ENCODE peak calls at places on chromosomes 16 and 17, in seven cellular contexts. One of them, this sample, is unnamed.
A peak's percentile ranks its signal among the peaks of the same experiment; 100 is the strongest.

GRCh38 chr17:50953831-50954601 is 87.9 kb upstream of the TOB1 start:
- DNase-seq in heart right ventricle: peak; percentile 51
- DNase-seq in cardiac fibroblast: peak; percentile 72
- DNase-seq in neural progenitor cell: peak; percentile 69
- DNase-seq in upper lobe of left lung: no peak
- DNase-seq in GM23248: peak; percentile 34
- DNase-seq in ascending aorta: no peak
- DNase-seq in this sample: peak; percentile 66

GRCh38 chr16:82031116-82032084 is 3.7 kb upstream of the HSD17B2 start:
- DNase-seq in heart right ventricle: no peak
- DNase-seq in cardiac fibroblast: peak; percentile 68
- DNase-seq in neural progenitor cell: peak; percentile 64
- DNase-seq in upper lobe of left lung: no peak
- DNase-seq in GM23248: peak; percentile 83
- DNase-seq in ascending aorta: no peak
- DNase-seq in this sample: peak; percentile 87

GRCh38 chr16:16025214-16025968 is 76.0 kb downstream of the ABCC1 start:
- DNase-seq in heart right ventricle: no peak
- DNase-seq in cardiac fibroblast: peak; percentile 74
- DNase-seq in neural progenitor cell: peak; percentile 24
- DNase-seq in upper lobe of left lung: no peak
- DNase-seq in GM23248: peak; percentile 98
- DNase-seq in ascending aorta: no peak
- DNase-seq in this sample: peak; percentile 86

GRCh38 chr16:50599494-50599893 is 51.3 kb downstream of the NKD1 start:
- DNase-seq in heart right ventricle: no peak
- DNase-seq in cardiac fibroblast: no peak
- DNase-seq in neural progenitor cell: no peak
- DNase-seq in upper lobe of left lung: no peak
- DNase-seq in GM23248: peak; percentile 40
- DNase-seq in ascending aorta: no peak
- DNase-seq in this sample: no peak

GRCh38 chr16:24217456-24217855 is 38.7 kb upstream of the CACNG3 start:
- DNase-seq in heart right ventricle: no peak
- DNase-seq in cardiac fibroblast: no peak
- DNase-seq in neural progenitor cell: no peak
- DNase-seq in upper lobe of left lung: no peak
- DNase-seq in GM23248: no peak
- DNase-seq in ascending aorta: no peak
- DNase-seq in this sample: no peak

GRCh38 chr16:85750021-85750826 is 672 bp downstream of the C16orf74 start:
- DNase-seq in heart right ventricle: peak; percentile 35
- DNase-seq in cardiac fibroblast: peak; percentile 75
- DNase-seq in neural progenitor cell: peak; percentile 59
- DNase-seq in upper lobe of left lung: no peak
- DNase-seq in GM23248: peak; percentile 52
- DNase-seq in ascending aorta: no peak
- DNase-seq in this sample: peak; percentile 73

GRCh38 chr17:64769712-64770111 is 107.6 kb upstream of the SMURF2 start:
- DNase-seq in heart right ventricle: no peak
- DNase-seq in cardiac fibroblast: no peak
- DNase-seq in neural progenitor cell: no peak
- DNase-seq in upper lobe of left lung: no peak
- DNase-seq in GM23248: no peak
- DNase-seq in ascending aorta: no peak
- DNase-seq in this sample: no peak

GRCh38 chr17:69375229-69375628 is 39.3 kb upstream of the MAP2K6 start:
- DNase-seq in heart right ventricle: no peak
- DNase-seq in cardiac fibroblast: no peak
- DNase-seq in neural progenitor cell: no peak
- DNase-seq in upper lobe of left lung: no peak
- DNase-seq in GM23248: no peak
- DNase-seq in ascending aorta: no peak
- DNase-seq in this sample: no peak

GRCh38 chr17:35568561-35568960 is 7.9 kb upstream of the SLFN14 start:
- DNase-seq in heart right ventricle: no peak
- DNase-seq in cardiac fibroblast: peak; percentile 51
- DNase-seq in neural progenitor cell: peak; percentile 35
- DNase-seq in upper lobe of left lung: peak; percentile 65
- DNase-seq in GM23248: peak; percentile 87
- DNase-seq in ascending aorta: no peak
- DNase-seq in this sample: peak; percentile 48

GRCh38 chr16:10878328-10878643 is 1.3 kb downstream of the CIITA start:
- DNase-seq in heart right ventricle: no peak
- DNase-seq in cardiac fibroblast: no peak
- DNase-seq in neural progenitor cell: no peak
- DNase-seq in upper lobe of left lung: no peak
- DNase-seq in GM23248: no peak
- DNase-seq in ascending aorta: no peak
- DNase-seq in this sample: no peak

GRCh38 chr16:84718-85452 is 6.9 kb downstream of the MPG start:
- DNase-seq in heart right ventricle: no peak
- DNase-seq in cardiac fibroblast: peak; percentile 94
- DNase-seq in neural progenitor cell: no peak
- DNase-seq in upper lobe of left lung: peak; percentile 71
- DNase-seq in GM23248: peak; percentile 98
- DNase-seq in ascending aorta: peak; percentile 84
- DNase-seq in this sample: peak; percentile 95

GRCh38 chr17:70434536-70435490 is 265.5 kb downstream of the KCNJ2 start:
- DNase-seq in heart right ventricle: no peak
- DNase-seq in cardiac fibroblast: no peak
- DNase-seq in neural progenitor cell: no peak
- DNase-seq in upper lobe of left lung: no peak
- DNase-seq in GM23248: no peak
- DNase-seq in ascending aorta: no peak
- DNase-seq in this sample: no peak

GRCh38 chr17:11302395-11302932 is 61.5 kb downstream of the SHISA6 start:
- DNase-seq in heart right ventricle: no peak
- DNase-seq in cardiac fibroblast: no peak
- DNase-seq in neural progenitor cell: no peak
- DNase-seq in upper lobe of left lung: no peak
- DNase-seq in GM23248: no peak
- DNase-seq in ascending aorta: no peak
- DNase-seq in this sample: no peak

DNA sequence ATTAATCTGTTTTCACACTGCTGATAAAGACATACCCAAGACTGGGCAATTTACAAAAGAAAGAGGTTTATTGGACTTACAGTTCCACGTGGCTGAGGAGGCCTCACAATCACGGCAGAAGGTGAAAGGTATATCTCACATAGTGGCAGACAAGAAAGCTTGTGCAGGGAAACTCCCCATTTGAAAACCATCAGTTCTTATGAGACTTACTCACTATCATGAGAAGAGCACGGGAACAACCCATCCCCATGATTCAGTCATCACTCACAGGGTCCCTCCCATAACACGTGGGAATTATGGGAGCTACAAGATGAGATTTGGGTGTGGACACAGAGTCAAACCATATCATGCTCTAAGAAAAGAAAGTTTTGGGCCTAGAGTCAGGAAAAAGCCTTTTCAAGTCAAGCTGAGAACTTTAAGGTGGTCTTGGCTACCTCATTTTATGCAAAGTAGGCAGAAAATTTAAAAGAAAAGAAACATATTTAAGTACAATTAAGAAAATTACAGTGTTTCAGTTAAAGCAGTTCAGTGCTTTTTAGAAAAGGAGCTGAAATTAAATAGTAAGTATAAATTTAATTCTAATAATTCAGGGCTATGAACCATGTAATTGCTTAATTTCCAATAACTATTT is 24.9 kb upstream of the CRYM start:
- DNase-seq in heart right ventricle: no peak
- DNase-seq in cardiac fibroblast: peak; percentile 48
- DNase-seq in neural progenitor cell: no peak
- DNase-seq in upper lobe of left lung: no peak
- DNase-seq in GM23248: peak; percentile 91
- DNase-seq in ascending aorta: no peak
- DNase-seq in this sample: peak; percentile 90
- H3K4me3 ChIP-seq in heart right ventricle: no peak overlapping the region
- H3K4me3 ChIP-seq in cardiac fibroblast: no peak overlapping the region
- H3K4me3 ChIP-seq in neural progenitor cell: no peak overlapping the region
- H3K4me3 ChIP-seq in upper lobe of left lung: no peak overlapping the region
- H3K4me3 ChIP-seq in GM23248: peak overlapping the region; percentile 90
- H3K4me3 ChIP-seq in ascending aorta: no peak overlapping the region
- H3K4me3 ChIP-seq in this sample: peak overlapping the region; percentile 74

DNA sequence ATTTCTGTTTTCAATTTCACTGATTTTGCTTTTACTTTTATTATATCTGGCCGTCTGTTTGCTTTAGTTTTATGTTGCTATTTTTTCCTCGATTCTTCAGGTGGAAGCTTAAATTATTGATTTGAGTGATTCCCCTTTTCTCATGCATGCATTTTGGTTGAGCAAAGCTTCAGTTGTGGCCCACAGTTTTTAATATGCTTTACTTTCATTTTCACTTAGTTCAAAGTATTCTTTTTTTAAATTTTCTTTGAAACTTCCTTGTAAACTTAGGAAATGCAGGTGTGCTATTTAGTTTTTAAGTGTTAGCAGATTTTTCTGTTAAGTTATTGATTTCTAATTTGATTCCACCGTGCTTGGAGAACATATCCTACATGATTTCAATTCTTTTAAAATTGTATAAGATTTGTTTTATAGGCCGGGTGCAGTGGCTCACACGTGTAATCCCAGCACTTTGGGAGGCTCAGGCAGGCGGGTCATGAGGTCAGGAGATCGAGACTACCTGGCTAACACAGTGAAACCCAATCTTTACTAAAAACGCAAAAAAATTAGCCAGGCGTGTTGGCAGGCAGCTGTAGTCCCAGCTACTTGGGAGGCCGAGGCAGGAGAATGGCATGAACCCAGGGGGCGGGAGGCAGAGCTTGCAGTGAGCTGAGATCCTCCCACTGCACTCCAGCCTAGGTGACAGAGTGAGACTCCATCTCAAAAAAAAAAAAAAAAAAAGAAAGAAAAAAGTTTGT is 531.2 kb downstream of the KIF2B start:
- DNase-seq in heart right ventricle: no peak
- DNase-seq in cardiac fibroblast: no peak
- DNase-seq in neural progenitor cell: no peak
- DNase-seq in upper lobe of left lung: no peak
- DNase-seq in GM23248: no peak
- DNase-seq in ascending aorta: no peak
- DNase-seq in this sample: no peak
- H3K4me3 ChIP-seq in heart right ventricle: no peak overlapping the region
- H3K4me3 ChIP-seq in cardiac fibroblast: no peak overlapping the region
- H3K4me3 ChIP-seq in neural progenitor cell: no peak overlapping the region
- H3K4me3 ChIP-seq in upper lobe of left lung: no peak overlapping the region
- H3K4me3 ChIP-seq in GM23248: no peak overlapping the region
- H3K4me3 ChIP-seq in ascending aorta: no peak overlapping the region
- H3K4me3 ChIP-seq in this sample: no peak overlapping the region

GRCh38 chr17:42380935-42381334 is 7.3 kb downstream of the STAT3 start:
- DNase-seq in heart right ventricle: no peak
- DNase-seq in cardiac fibroblast: no peak
- DNase-seq in neural progenitor cell: no peak
- DNase-seq in upper lobe of left lung: no peak
- DNase-seq in GM23248: no peak
- DNase-seq in ascending aorta: no peak
- DNase-seq in this sample: no peak
- H3K4me3 ChIP-seq in heart right ventricle: no peak overlapping the region
- H3K4me3 ChIP-seq in cardiac fibroblast: no peak overlapping the region
- H3K4me3 ChIP-seq in neural progenitor cell: no peak overlapping the region
- H3K4me3 ChIP-seq in upper lobe of left lung: no peak overlapping the region
- H3K4me3 ChIP-seq in GM23248: no peak overlapping the region
- H3K4me3 ChIP-seq in ascending aorta: peak overlapping the region; percentile 21
- H3K4me3 ChIP-seq in this sample: no peak overlapping the region

GRCh38 chr17:59431606-59432005 is 100.2 kb downstream of the YPEL2 start:
- DNase-seq in heart right ventricle: no peak
- DNase-seq in cardiac fibroblast: no peak
- DNase-seq in neural progenitor cell: no peak
- DNase-seq in upper lobe of left lung: no peak
- DNase-seq in GM23248: no peak
- DNase-seq in ascending aorta: no peak
- DNase-seq in this sample: peak; percentile 24

GRCh38 chr17:59428896-59429460 is 97.5 kb downstream of the YPEL2 start:
- DNase-seq in heart right ventricle: no peak
- DNase-seq in cardiac fibroblast: peak; percentile 16
- DNase-seq in neural progenitor cell: no peak
- DNase-seq in upper lobe of left lung: no peak
- DNase-seq in GM23248: no peak
- DNase-seq in ascending aorta: no peak
- DNase-seq in this sample: no peak

GRCh38 chr17:59434429-59434828 is 103.0 kb downstream of the YPEL2 start:
- DNase-seq in heart right ventricle: no peak
- DNase-seq in cardiac fibroblast: no peak
- DNase-seq in neural progenitor cell: no peak
- DNase-seq in upper lobe of left lung: no peak
- DNase-seq in GM23248: no peak
- DNase-seq in ascending aorta: no peak
- DNase-seq in this sample: no peak

GRCh38 chr17:59435238-59435637 is 103.8 kb downstream of the YPEL2 start:
- DNase-seq in heart right ventricle: no peak
- DNase-seq in cardiac fibroblast: peak; percentile 84
- DNase-seq in neural progenitor cell: no peak
- DNase-seq in upper lobe of left lung: no peak
- DNase-seq in GM23248: peak; percentile 84
- DNase-seq in ascending aorta: no peak
- DNase-seq in this sample: peak; percentile 82

DNA sequence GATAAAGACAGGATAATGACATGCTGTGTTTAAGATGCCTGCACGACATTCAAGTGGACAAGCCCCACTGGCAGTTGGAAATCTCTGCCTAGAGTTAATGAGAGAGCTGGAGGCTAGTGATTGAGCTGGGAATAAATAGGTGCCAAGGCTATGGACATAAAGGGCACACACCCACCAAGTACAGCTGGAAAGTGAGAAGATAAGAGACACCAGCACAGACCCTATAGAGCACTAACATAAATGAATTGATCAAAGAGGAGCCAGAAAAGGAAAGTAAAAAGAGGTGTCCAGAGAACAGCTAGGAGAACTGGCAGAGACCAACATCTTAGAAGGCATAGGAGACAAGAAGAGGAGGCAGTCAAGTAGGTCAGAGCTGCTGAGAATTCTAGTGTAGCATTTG is 101.2 kb downstream of the YPEL2 start:
- DNase-seq in heart right ventricle: no peak
- DNase-seq in cardiac fibroblast: no peak
- DNase-seq in neural progenitor cell: no peak
- DNase-seq in upper lobe of left lung: no peak
- DNase-seq in GM23248: no peak
- DNase-seq in ascending aorta: no peak
- DNase-seq in this sample: no peak
- H3K4me3 ChIP-seq in heart right ventricle: no peak overlapping the region
- H3K4me3 ChIP-seq in cardiac fibroblast: no peak overlapping the region
- H3K4me3 ChIP-seq in neural progenitor cell: no peak overlapping the region
- H3K4me3 ChIP-seq in upper lobe of left lung: no peak overlapping the region
- H3K4me3 ChIP-seq in GM23248: no peak overlapping the region
- H3K4me3 ChIP-seq in ascending aorta: no peak overlapping the region
- H3K4me3 ChIP-seq in this sample: no peak overlapping the region

DNA sequence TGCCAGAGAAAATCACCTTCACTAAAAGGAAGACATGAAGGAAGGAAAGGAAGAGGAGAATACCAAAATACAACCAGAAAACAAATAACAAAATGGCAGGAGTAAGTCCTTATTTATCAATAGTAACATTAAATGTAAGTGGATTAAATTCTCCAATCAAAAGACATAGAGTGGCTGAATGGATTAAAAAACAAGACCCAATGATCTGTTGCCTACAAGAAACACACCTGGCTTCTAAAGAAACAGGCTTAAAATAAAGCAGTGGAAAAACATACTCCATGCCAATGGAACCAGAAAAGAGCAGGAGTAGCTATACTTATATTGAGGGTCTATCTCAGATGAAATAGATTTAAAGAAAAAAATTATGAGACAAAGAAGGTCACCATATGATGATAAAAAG is 86.4 kb upstream of the METRNL start:
- DNase-seq in heart right ventricle: no peak
- DNase-seq in cardiac fibroblast: no peak
- DNase-seq in neural progenitor cell: no peak
- DNase-seq in upper lobe of left lung: no peak
- DNase-seq in GM23248: no peak
- DNase-seq in ascending aorta: no peak
- DNase-seq in this sample: no peak
- H3K4me3 ChIP-seq in heart right ventricle: no peak overlapping the region
- H3K4me3 ChIP-seq in cardiac fibroblast: no peak overlapping the region
- H3K4me3 ChIP-seq in neural progenitor cell: no peak overlapping the region
- H3K4me3 ChIP-seq in upper lobe of left lung: no peak overlapping the region
- H3K4me3 ChIP-seq in GM23248: no peak overlapping the region
- H3K4me3 ChIP-seq in ascending aorta: no peak overlapping the region
- H3K4me3 ChIP-seq in this sample: no peak overlapping the region